ENCODE peak calls at places on chromosomes 7 and 10, in nine cellular contexts. X is lower leg skin, Q is prostate gland, E is chondrocyte, A is kidney epithelial cell, R is lower lobe of right lung, K is B cell, L is PC-9, P is ascending aorta. T is an unnamed sample.

GRCh38 chr7:102326156-102326914 is 29.9 kb downstream of the SPDYE6 start:
- DNase-seq in X (no peak), Q (no peak), E (no peak), A (no peak), R (no peak), K (no peak), L (no peak), P (no peak), T (no peak)

GRCh38 chr10:15189133-15189881 is 20.8 kb upstream of the NMT2 start:
- DNase-seq in X (no peak), Q (no peak), E (no peak), A (no peak), R (no peak), K (peak; percentile 55), L (no peak), P (no peak), T (no peak)

GRCh38 chr7:25663877-25664276 is 435.6 kb upstream of the NPVF start:
- DNase-seq in X (no peak), Q (no peak), E (no peak), A (no peak), R (no peak), K (no peak), L (no peak), P (no peak), T (no peak)

GRCh38 chr10:101267776-101268175 is 38.5 kb upstream of the LBX1 start:
- DNase-seq in X (no peak), Q (no peak), E (no peak), A (no peak), R (no peak), K (no peak), L (no peak), P (no peak), T (no peak)

GRCh38 chr7:24540956-24541355 is 32.3 kb upstream of the PALS2 start:
- DNase-seq in X (no peak), Q (no peak), E (no peak), A (no peak), R (no peak), K (no peak), L (no peak), P (no peak), T (no peak)

GRCh38 chr7:112421666-112422486 is 28.4 kb upstream of the IFRD1 start:
- DNase-seq in X (no peak), Q (no peak), E (no peak), A (no peak), R (no peak), K (no peak), L (no peak), P (no peak), T (no peak)

GRCh38 chr10:98377001-98377400 is 38.0 kb downstream of the PYROXD2 start:
- DNase-seq in X (no peak), Q (no peak), E (no peak), A (no peak), R (no peak), K (no peak), L (no peak), P (no peak), T (no peak)

GRCh38 chr10:110209399-110209925 is 2.1 kb downstream of the MXI1 start:
- DNase-seq in X (peak; percentile 94), Q (peak; percentile 48), E (no peak), A (no peak), R (peak; percentile 66), K (peak; percentile 59), L (peak; percentile 46), P (no peak), T (no peak)

GRCh38 chr7:95608344-95609173 is 12.2 kb upstream of the PDK4 start:
- DNase-seq in X (peak; percentile 98), Q (peak; percentile 75), E (no peak), A (peak; percentile 91), R (peak; percentile 94), K (peak; percentile 73), L (peak; percentile 88), P (peak; percentile 86), T (peak; percentile 62)

GRCh38 chr10:9825491-9826018 is 1192.1 kb upstream of the CELF2 start:
- DNase-seq in X (no peak), Q (no peak), E (no peak), A (no peak), R (no peak), K (no peak), L (no peak), P (no peak), T (peak; percentile 3)

GRCh38 chr10:12327476-12327875 is 21.9 kb upstream of the CAMK1D start:
- DNase-seq in X (no peak), Q (no peak), E (no peak), A (no peak), R (no peak), K (no peak), L (no peak), P (no peak), T (no peak)

DNA sequence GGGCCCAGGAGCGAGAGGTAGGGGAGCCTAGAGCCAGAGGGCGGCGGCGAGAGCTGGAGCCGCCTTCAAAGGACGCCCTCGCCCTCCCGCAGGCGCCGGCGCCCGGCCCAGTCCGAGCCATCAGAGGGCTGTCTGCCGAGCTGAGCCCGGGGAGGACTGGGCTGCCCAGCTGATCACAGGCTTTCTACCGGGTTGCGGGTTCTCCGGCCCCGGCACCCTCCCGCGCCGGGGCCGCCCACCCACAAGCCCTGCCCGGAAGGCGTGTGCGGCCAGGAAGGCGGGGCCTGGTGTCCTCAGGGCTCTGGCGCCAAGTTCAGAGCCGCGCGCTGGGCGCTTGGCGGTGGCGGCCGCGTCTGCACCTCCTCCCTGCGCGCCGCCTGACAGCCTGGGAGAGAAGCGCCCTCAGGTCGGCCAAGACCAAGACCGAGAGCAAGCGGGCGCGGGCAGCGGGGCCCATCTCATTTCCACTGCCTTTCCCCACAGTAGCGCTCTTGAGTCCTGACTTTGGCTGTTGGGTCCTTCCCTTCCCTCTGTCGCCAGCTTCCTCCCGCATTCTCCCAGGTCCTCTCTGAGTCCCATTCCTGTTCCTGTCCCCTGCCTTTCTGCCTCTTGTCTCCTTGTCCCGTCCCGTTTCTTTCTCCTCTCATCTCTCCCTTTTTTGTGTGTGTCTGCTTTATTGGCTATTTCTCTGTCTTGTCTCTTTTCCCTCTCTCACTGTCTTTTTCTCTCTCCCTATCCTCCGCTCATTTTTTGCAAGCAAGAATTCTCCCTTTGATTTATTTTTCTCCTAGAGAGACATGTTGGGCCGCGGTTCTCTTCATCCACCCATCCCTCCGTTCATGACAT is 60.6 kb upstream of the MSMB start:
- DNase-seq in X (peak; percentile 87), Q (peak; percentile 59), E (no peak), A (no peak), R (peak; percentile 78), K (peak; percentile 71), L (peak; percentile 63), P (no peak), T (no peak)
- TF ChIP-seq CTCF in X (no peak), Q (no peak), E (peak; percentile 16), A (no peak), R (no peak), K (peak; percentile 8), L (no peak), P (no peak), T (no peak)

DNA sequence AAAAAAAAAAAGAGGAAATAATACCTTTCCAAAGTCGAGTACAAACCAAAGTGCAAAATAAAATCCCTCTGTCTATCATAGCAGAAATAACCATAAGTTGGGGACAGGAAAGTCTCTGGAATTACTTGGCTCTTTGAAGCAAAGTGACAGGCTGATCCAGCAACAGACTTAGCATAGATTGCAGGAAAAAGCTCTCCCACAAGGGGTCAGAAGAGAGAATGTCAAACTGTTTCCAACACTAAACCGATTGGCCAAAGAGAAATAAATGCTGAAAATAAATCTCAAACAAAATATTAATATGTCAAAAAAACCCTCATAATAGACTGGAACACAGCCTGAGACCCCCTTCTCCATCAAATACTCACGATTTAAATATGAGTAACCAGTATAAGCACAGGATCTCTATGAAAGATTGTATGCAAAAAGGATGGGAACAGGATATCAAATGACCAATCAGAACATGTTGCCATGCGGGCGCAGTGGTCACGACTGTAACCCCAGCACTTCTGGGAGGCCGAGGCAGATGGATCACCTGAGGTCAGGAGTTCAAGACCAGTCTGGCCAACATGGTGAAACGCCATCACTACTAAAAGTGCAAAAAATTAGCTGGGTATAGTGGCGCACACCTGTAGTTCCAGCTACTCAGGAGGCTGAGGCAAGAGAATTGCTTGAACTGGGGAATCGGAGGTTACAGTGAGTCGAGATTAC is 1000.7 kb upstream of the LRRN3 start:
- DNase-seq in X (no peak), Q (no peak), E (no peak), A (no peak), R (no peak), K (peak; percentile 4), L (no peak), P (no peak), T (no peak)
- TF ChIP-seq CTCF in X (no peak), Q (peak; percentile 15), E (peak; percentile 83), A (peak; percentile 49), R (peak; percentile 28), K (no peak), L (peak; percentile 31), P (no peak), T (peak; percentile 29)

DNA sequence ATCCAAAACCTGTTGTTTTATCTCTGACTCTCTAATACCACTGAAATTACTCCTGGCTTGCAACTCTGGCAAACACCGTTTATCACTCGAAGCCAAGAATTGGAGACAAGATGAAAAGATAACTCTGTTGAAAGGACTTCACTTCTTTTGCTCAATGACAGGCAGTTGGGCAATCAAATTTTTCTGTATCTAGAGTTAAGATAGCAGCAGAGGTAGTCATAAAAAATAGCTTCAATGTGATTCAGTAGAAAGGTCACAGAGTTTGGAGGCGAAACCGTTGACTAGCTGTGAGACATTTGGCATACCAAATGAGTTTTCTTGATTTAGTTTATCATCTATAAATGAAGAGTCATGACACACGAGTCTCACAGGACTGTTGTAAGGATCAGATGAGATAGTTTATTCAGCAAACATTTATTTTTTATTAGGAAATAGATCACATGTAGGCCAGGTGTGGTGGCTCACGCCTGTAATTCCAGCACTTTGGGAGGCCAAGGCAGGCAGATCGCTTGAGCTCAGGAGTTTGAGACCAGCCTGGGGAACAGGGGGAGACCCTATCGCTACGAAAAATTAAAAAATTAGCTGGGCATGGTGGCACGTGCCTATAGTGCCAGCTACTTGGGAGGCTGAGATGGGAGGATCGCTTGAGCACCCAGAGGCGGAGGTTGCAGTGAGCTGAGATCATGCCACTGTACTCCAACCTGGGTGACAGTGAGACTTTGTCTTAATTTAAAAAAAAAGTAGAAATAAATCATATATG is 23.6 kb downstream of the AKR1B1 start:
- DNase-seq in X (peak; percentile 56), Q (no peak), E (no peak), A (no peak), R (no peak), K (no peak), L (peak; percentile 43), P (no peak), T (no peak)
- TF ChIP-seq CTCF in X (no peak), Q (no peak), E (no peak), A (no peak), R (no peak), K (no peak), L (no peak), P (no peak), T (no peak)

DNA sequence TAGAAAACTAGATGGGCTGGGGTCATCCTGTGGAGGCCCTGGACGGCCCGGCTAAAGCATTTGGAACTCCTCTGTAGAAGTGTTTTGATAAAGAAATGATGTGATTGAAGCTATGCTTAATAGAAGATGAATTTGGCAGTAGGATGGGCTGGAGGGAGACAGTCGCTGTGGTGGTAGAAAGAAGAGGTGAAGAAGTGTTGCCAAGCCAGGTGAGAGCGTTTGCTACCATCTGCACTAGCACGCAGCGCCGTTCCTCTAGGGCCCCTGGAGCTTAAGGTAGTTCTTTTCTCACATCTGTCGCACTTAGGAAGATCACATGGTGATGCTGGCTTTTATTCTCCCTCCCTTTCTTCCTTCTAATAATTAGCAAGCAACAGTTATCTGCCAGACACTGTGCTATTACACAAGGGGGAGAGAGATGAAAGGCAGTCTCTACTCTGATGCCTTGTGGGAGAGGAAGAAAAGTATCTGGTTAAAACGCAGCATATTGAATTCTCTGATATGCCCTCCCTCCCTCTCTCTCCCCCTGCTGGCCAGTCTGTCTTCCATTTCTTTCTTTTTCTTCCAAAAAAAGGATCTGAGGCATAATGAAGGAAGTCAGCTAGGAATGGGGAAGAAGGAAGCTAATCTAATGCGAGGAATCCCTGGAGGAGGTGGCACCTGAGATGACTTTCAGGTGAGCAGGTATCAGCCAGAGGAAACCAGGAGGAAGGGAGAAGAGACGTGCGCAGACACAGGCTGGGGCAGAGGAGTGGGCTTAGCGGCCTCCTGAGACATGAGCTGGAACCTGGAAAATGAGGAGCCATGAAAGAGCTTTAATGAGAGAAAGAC is 162.3 kb upstream of the KLF14 start:
- DNase-seq in X (no peak), Q (no peak), E (no peak), A (no peak), R (no peak), K (no peak), L (peak; percentile 40), P (no peak), T (no peak)
- TF ChIP-seq CTCF in X (no peak), Q (no peak), E (no peak), A (peak; percentile 62), R (no peak), K (no peak), L (peak; percentile 60), P (no peak), T (peak; percentile 47)